ENCODE peak calls at places on chromosomes 4 and X, in seven cellular contexts. B is GM23338, A is HCT116, S is H1, I is GM12878, O is HepG2, E is K562. W is an unnamed sample.

GRCh38 chrX:103565752-103566151 is 19.6 kb upstream of the TCEAL4 start:
- DNase-seq in B (no peak), A (no peak), S (no peak), I (no peak), O (no peak), E (no peak), W (no peak)

GRCh38 chrX:7261672-7262332 is 113.8 kb upstream of the PUDP start:
- DNase-seq in B (no peak), A (no peak), S (no peak), I (peak; percentile 57), O (no peak), E (no peak), W (no peak)

GRCh38 chr4:128163177-128164117 is 102.3 kb downstream of the LARP1B start:
- DNase-seq in B (peak; percentile 74), A (peak; percentile 69), S (no peak), I (no peak), O (peak; percentile 66), E (no peak), W (no peak)

GRCh38 chr4:111126340-111126739 is 503.5 kb upstream of the PITX2 start:
- DNase-seq in B (no peak), A (no peak), S (no peak), I (no peak), O (no peak), E (no peak), W (no peak)

GRCh38 chr4:6739920-6740319 is 23.9 kb downstream of the BLOC1S4 start:
- DNase-seq in B (no peak), A (no peak), S (no peak), I (no peak), O (no peak), E (no peak), W (no peak)

GRCh38 chrX:151981129-151981528 is 6.7 kb upstream of the GABRE start:
- DNase-seq in B (no peak), A (no peak), S (no peak), I (no peak), O (no peak), E (no peak), W (no peak)

GRCh38 chr4:172554588-172554987 is 614.0 kb upstream of the GALNT7 start:
- DNase-seq in B (no peak), A (no peak), S (no peak), I (no peak), O (no peak), E (no peak), W (no peak)

GRCh38 chr4:125719987-125720386 is 405.2 kb downstream of the FAT4 start:
- DNase-seq in B (no peak), A (peak; percentile 53), S (no peak), I (no peak), O (peak; percentile 53), E (no peak), W (no peak)

GRCh38 chr4:16082424-16083216 is 1.2 kb downstream of the PROM1 start:
- DNase-seq in B (peak; percentile 98), A (no peak), S (peak; percentile 70), I (no peak), O (peak; percentile 39), E (no peak), W (no peak)

GRCh38 chrX:39903937-39904336 is 193.8 kb downstream of the BCOR start:
- DNase-seq in B (no peak), A (no peak), S (no peak), I (no peak), O (no peak), E (no peak), W (no peak)

GRCh38 chrX:39104745-39105144 is 303.5 kb downstream of the MID1IP1 start:
- DNase-seq in B (no peak), A (no peak), S (no peak), I (no peak), O (no peak), E (no peak), W (no peak)

GRCh38 chr4:83862471-83862870 is 326.6 kb downstream of the GPAT3 start:
- DNase-seq in B (no peak), A (no peak), S (no peak), I (no peak), O (peak; percentile 55), E (no peak), W (no peak)

GRCh38 chr4:25993564-25994185 is 79.7 kb downstream of the SMIM20 start:
- DNase-seq in B (peak; percentile 97), A (peak; percentile 56), S (peak; percentile 93), I (no peak), O (peak; percentile 35), E (peak; percentile 45), W (no peak)

DNA sequence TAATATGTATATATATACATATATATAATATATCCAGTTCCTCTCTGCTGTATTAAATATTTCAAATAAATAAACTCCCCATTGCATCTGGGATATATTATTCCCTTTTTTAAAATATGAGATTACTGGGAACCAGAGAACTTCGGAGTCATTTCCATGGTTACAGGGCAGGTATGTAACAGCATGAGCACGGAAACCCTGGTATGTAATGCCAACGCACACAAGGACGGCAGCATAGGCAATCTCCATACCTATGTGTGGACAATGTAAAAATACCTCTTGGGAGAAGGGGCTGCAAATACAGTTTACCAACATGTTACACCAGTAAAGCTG is 62.8 kb downstream of the NUDT10 start:
- DNase-seq in B (no peak), A (no peak), S (no peak), I (no peak), O (no peak), E (no peak), W (no peak)
- H3K4me3 ChIP-seq in B (peak overlapping the region; percentile 55), A (no peak overlapping the region), S (peak overlapping the region; percentile 33), I (no peak overlapping the region), O (no peak overlapping the region), E (no peak overlapping the region), W (peak overlapping the region; percentile 77)

GRCh38 chrX:134537179-134537945 is 77.4 kb downstream of the HPRT1 start:
- DNase-seq in B (no peak), A (peak; percentile 31), S (no peak), I (no peak), O (peak; percentile 7), E (peak; percentile 47), W (no peak)
- TF ChIP-seq POLR2AphosphoS5 in B (no peak), A (no peak), S (no peak), I (no peak), O (no peak), E (no peak), W (no peak)

DNA sequence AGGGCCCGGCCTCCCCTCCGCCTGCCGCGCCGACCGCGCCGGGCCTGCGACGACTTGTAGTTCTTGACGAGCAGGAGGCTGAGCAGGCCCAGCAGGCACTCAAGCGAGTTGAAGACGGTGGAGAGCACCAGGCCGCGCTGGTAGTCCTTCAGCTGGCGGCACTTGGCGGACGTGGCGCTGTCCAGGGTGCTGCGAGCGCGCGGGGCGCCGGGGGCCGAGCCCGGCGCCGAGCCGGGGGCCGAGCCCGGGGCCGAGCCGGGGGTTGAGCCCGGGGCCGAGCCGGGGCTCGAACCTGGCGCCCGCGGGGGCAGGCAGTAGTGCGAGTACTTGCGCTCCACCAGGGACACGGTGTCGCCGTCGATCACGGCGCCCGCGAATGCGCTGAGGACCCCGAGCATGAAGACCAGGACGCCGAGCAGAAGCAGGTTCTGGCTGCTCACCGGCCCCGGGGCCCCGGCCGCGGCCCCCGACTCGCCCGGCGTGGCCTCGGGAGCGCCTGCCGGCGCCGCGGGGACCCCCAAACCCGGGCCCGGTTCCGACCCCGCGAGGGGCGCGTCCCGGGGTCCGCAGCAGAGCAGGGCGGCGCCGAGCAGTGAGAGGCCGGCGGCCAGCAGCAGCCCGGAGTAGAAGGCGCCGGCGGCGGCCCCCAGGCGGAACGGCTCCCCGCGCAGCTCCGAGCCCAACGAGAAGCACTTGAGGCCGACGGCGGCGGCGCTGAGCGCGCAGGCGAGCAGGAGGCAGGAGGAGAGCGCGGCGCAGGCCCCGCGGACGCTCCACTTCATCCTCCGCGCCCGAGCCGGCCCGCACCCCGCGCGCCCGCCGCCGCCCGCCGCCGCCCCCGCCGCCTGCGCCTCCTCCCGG is 584 bp downstream of the TMEM271 start:
- DNase-seq in B (peak; percentile 86), A (no peak), S (peak; percentile 47), I (no peak), O (no peak), E (no peak), W (no peak)
- TF ChIP-seq EZH2 in B (peak; percentile 12), A (no peak), S (no peak), I (no peak), O (no peak), E (no peak), W (no peak)

GRCh38 chrX:78048036-78048435 is 56.0 kb upstream of the PGK1 start:
- DNase-seq in B (peak; percentile 53), A (no peak), S (no peak), I (no peak), O (no peak), E (no peak), W (no peak)
- H3K4me3 ChIP-seq in B (peak overlapping the region; percentile 9), A (no peak overlapping the region), S (no peak overlapping the region), I (no peak overlapping the region), O (no peak overlapping the region), E (no peak overlapping the region), W (no peak overlapping the region)

DNA sequence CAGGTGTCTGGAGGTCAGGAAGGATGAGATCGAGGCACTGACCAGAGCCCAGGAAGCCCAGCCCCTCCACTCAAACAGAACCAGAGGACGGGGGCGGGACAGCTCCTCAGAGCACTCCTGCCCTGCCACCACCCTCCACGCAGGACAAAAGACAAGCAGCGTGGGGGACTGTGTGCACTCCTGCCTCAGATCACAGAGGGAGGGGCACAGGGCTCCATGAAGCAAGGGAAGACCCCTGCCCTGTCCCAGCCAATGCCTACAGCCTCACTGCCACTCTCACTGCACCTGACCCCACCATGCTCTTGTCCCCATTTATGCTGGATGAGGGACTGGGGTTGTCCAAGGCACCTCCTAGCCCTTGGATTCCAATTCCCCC is 169.0 kb downstream of the AFAP1 start:
- DNase-seq in B (no peak), A (no peak), S (no peak), I (no peak), O (no peak), E (no peak), W (no peak)
- TF ChIP-seq POLR2AphosphoS5 in B (no peak), A (no peak), S (no peak), I (no peak), O (no peak), E (no peak), W (no peak)